ENCODE peak calls at places on chromosomes 12 and 14, in five cellular contexts. D is AG10803; W is EL; A is activated CD4-positive, alpha-beta T cell treated with anti-CD3 and anti-CD28 coated beads, Interleukin-2, amount 50 U/mL, for 1 hour; J is NCI-H2081 treated with DMSO at 0.1 percent for 48 hours. P is an unnamed sample.

GRCh38 chr12:124335426-124336183 is 40.7 kb downstream of the RFLNA start:
- DNase-seq in W (no peak), A (no peak), D (no peak), J (no peak), P (no peak)

GRCh38 chr12:55687746-55688145 is 20.0 kb downstream of the ITGA7 start:
- DNase-seq in D (no peak), A (no peak), W (no peak), J (no peak), P (no peak)

GRCh38 chr12:1797011-1797901 is 23.1 kb upstream of the LRTM2 start:
- DNase-seq in D (peak; percentile 26), J (no peak), W (no peak), A (peak; percentile 49), P (no peak)

GRCh38 chr12:79444089-79444488 is 246.7 kb downstream of the PAWR start:
- DNase-seq in A (no peak), W (peak; percentile 43), D (peak; percentile 37), J (no peak), P (peak; percentile 53)

GRCh38 chr12:69225251-69225910 is 14.0 kb upstream of the CPSF6 start:
- DNase-seq in A (no peak), D (no peak), W (no peak), J (no peak), P (no peak)

GRCh38 chr12:50057000-50057841 is at the start of gene ASIC1:
- DNase-seq in A (peak; percentile 38), W (peak; percentile 69), J (no peak), D (peak; percentile 63), P (peak; percentile 42)

GRCh38 chr14:92510972-92511371 is 2.6 kb upstream of the RIN3 start:
- DNase-seq in W (no peak), D (no peak), A (no peak), J (no peak), P (no peak)

GRCh38 chr12:63955831-63956685 is 111.6 kb downstream of the SRGAP1 start:
- DNase-seq in J (no peak), W (no peak), D (peak; percentile 58), A (no peak), P (peak; percentile 16)

GRCh38 chr12:96073346-96074336 is 38.3 kb upstream of the LTA4H start:
- DNase-seq in D (no peak), A (no peak), W (no peak), J (no peak), P (no peak)

GRCh38 chr12:123907726-123908476 is 64.7 kb downstream of the CCDC92 start:
- DNase-seq in W (peak; percentile 37), A (no peak), J (no peak), D (peak; percentile 27), P (no peak)

GRCh38 chr14:102235275-102235897 is 69.6 kb downstream of the MOK start:
- DNase-seq in A (peak; percentile 72), W (peak; percentile 80), J (no peak), D (peak; percentile 85), P (peak; percentile 81)

GRCh38 chr12:130744274-130744673 is 28.2 kb upstream of the RIMBP2 start:
- DNase-seq in W (no peak), D (no peak), J (no peak), A (no peak), P (no peak)

GRCh38 chr14:39360316-39360715 is 71.9 kb downstream of the FBXO33 start:
- DNase-seq in A (no peak), W (no peak), D (no peak), J (no peak), P (no peak)

GRCh38 chr12:96719671-96720362 is 187.2 kb upstream of the NEDD1 start:
- DNase-seq in A (no peak), W (peak; percentile 36), J (peak; percentile 9), D (peak; percentile 11), P (peak; percentile 56)

GRCh38 chr12:9073077-9073476 is 42.6 kb downstream of the A2M start:
- DNase-seq in W (no peak), J (no peak), D (no peak), A (no peak), P (no peak)

GRCh38 chr14:90382491-90383125 is 14.2 kb upstream of the CALM1 start:
- DNase-seq in D (peak; percentile 87), W (peak; percentile 68), A (peak; percentile 77), J (peak; percentile 53), P (peak; percentile 68)

GRCh38 chr12:118972982-118973381 is 8.4 kb upstream of the SRRM4 start:
- DNase-seq in A (no peak), W (no peak), J (no peak), D (no peak), P (no peak)

GRCh38 chr12:112111931-112112330 is 3.3 kb upstream of the NAA25 start:
- DNase-seq in A (no peak), D (no peak), W (no peak), J (no peak), P (no peak)

GRCh38 chr12:93849946-93850345 is 172.8 kb downstream of the CRADD start:
- DNase-seq in A (no peak), D (no peak), J (no peak), W (no peak), P (no peak)

GRCh38 chr14:66311935-66312334 is 174.2 kb upstream of the CCDC196 start:
- DNase-seq in J (peak; percentile 28), D (no peak), W (no peak), A (no peak), P (no peak)

GRCh38 chr12:7327913-7328312 is 24.0 kb downstream of the ACSM4 start:
- DNase-seq in W (no peak), A (no peak), J (no peak), D (peak; percentile 3), P (peak; percentile 33)

GRCh38 chr12:26651566-26652188 is 181.3 kb downstream of the ITPR2 start:
- DNase-seq in W (peak; percentile 72), A (no peak), J (peak; percentile 18), D (peak; percentile 78), P (peak; percentile 63)

GRCh38 chr14:67857778-67858350 is 38.3 kb downstream of the RAD51B start:
- DNase-seq in D (no peak), W (no peak), A (no peak), J (no peak), P (no peak)

GRCh38 chr14:23140389-23140788 is 21.3 kb upstream of the CEBPE start:
- DNase-seq in A (no peak), D (no peak), W (no peak), J (no peak), P (no peak)

GRCh38 chr12:12945591-12945990 is 6.4 kb downstream of the GPRC5D start:
- DNase-seq in A (no peak), J (no peak), W (no peak), D (no peak), P (no peak)

GRCh38 chr14:101320386-101320785 is 240.9 kb upstream of the DIO3 start:
- DNase-seq in J (no peak), A (no peak), D (no peak), W (no peak), P (no peak)

GRCh38 chr14:34355584-34356266 is 106.3 kb downstream of the SPTSSA start:
- DNase-seq in J (no peak), A (no peak), W (peak; percentile 64), D (peak; percentile 74), P (peak; percentile 96)

GRCh38 chr14:22650960-22651521 is 6.9 kb upstream of the OR6J1 start:
- DNase-seq in J (no peak), A (no peak), W (peak; percentile 32), D (peak; percentile 52), P (peak; percentile 80)

P was measured in RPMI7951.